ENCODE peak calls at places on chromosomes 4 and X, in four cellular contexts. P is GM12891, U is HepG2, S is K562. I is an unnamed sample.

GRCh38 chrX:16868920-16869319 is 1.2 kb downstream of the RBBP7 start:
- DNase-seq in P (no peak), U (no peak), S (no peak), I (no peak)

GRCh38 chr4:87109945-87110344 is 110.5 kb downstream of the KLHL8 start:
- DNase-seq in P (no peak), U (no peak), S (no peak), I (no peak)

GRCh38 chrX:72247206-72247944 is 8.5 kb upstream of the ERCC6L start:
- DNase-seq in P (no peak), U (peak; percentile 47), S (no peak), I (no peak)

GRCh38 chr4:81352476-81352875 is 119.2 kb downstream of the RASGEF1B start:
- DNase-seq in P (no peak), U (no peak), S (no peak), I (no peak)

GRCh38 chr4:84957509-84958420 is 8.7 kb downstream of the WDFY3 start:
- DNase-seq in P (no peak), U (no peak), S (no peak), I (no peak)

GRCh38 chrX:12372111-12372510 is 233.8 kb downstream of the FRMPD4 start:
- DNase-seq in P (no peak), U (no peak), S (no peak), I (no peak)

GRCh38 chr4:73828945-73829344 is 7.5 kb upstream of the CXCL6 start:
- DNase-seq in P (no peak), U (no peak), S (no peak), I (no peak)

GRCh38 chr4:168019019-168019651 is 73.2 kb upstream of the ANXA10 start:
- DNase-seq in P (no peak), U (no peak), S (no peak), I (no peak)

GRCh38 chr4:156329779-156330178 is 376.1 kb upstream of the CTSO start:
- DNase-seq in P (no peak), U (no peak), S (no peak), I (no peak)

GRCh38 chrX:153765138-153766079 is 1.4 kb downstream of the PLXNB3 start:
- DNase-seq in P (peak; percentile 4), U (peak; percentile 33), S (peak; percentile 75), I (peak; percentile 22)

GRCh38 chrX:154505726-154506125 is 10.3 kb downstream of the FAM3A start:
- DNase-seq in P (no peak), U (no peak), S (no peak), I (no peak)

GRCh38 chrX:18793601-18794089 is 86.2 kb downstream of the PPEF1 start:
- DNase-seq in P (no peak), U (peak; percentile 1), S (peak; percentile 20), I (no peak)

GRCh38 chr4:82643994-82644730 is 82.4 kb upstream of the TMEM150C start:
- DNase-seq in P (no peak), U (no peak), S (no peak), I (no peak)

GRCh38 chr4:71411976-71412375 is 73.2 kb downstream of the SLC4A4 start:
- DNase-seq in P (no peak), U (no peak), S (no peak), I (no peak)

GRCh38 chr4:54744487-54744886 is 86.7 kb downstream of the KIT start:
- DNase-seq in P (no peak), U (no peak), S (no peak), I (no peak)

GRCh38 chr4:113781439-113782040 is 20.0 kb upstream of the CAMK2D start:
- DNase-seq in P (no peak), U (no peak), S (no peak), I (no peak)

GRCh38 chr4:54228563-54229501 is at the start of gene PDGFRA:
- DNase-seq in P (no peak), U (no peak), S (no peak), I (no peak)

GRCh38 chr4:178395798-178396197 is 953.6 kb upstream of the AGA start:
- DNase-seq in P (no peak), U (no peak), S (no peak), I (no peak)

GRCh38 chrX:43239356-43239755 is 416.7 kb upstream of the MAOA start:
- DNase-seq in P (no peak), U (no peak), S (no peak), I (no peak)

GRCh38 chrX:42602136-42602535 is 175.8 kb downstream of the PPP1R2C start:
- DNase-seq in P (no peak), U (no peak), S (no peak), I (no peak)

GRCh38 chr4:22385615-22386014 is 130.3 kb downstream of the ADGRA3 start:
- DNase-seq in P (no peak), U (no peak), S (no peak), I (no peak)

GRCh38 chr4:45701616-45702015 is 422.2 kb downstream of the GABRG1 start:
- DNase-seq in P (no peak), U (no peak), S (no peak), I (no peak)

GRCh38 chr4:39068907-39069306 is 6.9 kb downstream of the KLHL5 start:
- DNase-seq in P (no peak), U (no peak), S (no peak), I (no peak)
- TF ChIP-seq POLR2AphosphoS5 in P (no peak), U (no peak), S (no peak), I (no peak)

GRCh38 chr4:304987-305680 is at the start of gene ZNF732:
- DNase-seq in P (no peak), U (no peak), S (peak; percentile 9), I (no peak)
- TF ChIP-seq TAF1 in P (no peak), U (no peak), S (no peak), I (no peak)

DNA sequence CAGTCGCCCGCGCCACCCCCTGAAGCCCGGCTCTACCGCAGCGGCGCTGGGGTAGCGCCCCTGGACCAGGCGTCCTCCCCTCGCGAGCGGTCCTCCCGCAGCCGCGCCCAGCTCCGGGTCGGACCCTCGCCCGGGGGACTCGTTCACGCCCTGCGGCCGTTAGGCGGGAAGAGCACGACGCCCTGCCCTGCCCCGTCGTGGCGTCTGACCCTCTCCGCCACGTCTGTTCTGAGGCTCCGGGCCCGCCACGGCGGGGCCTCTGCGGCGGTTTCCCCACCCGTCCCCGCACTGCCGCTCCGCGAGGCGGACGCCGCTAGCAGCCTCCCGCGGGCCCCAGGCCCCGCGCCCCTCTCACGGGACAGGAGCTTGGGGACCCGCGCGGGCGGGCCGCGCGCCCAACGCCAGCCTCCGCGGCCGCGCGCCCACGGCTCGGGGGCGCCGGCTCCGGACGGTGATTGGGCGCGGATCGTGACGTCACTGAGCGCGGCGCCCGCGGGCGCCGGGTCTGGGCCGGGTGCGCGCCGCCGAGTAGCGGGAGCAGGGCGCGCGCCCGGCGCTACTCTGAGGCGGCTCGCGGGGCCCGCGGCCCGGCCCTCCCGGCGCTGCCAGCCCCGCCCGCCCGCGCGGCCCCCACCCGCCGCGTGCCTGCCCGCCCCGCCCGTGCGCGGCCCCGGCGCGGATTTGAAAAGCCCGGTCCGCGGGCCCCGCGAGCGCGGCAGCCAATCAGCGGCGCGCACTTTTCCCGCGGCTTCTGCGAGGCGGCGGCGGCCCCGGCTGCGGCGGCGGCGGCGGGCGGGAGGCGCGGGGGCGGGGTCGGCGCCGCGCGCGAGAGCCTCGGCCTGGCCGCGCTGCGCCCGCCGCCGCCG is at the start of gene NSD2:
- DNase-seq in P (peak; percentile 94), U (peak; percentile 67), S (peak; percentile 93), I (peak; percentile 96)
- TF ChIP-seq POLR2A in P (peak; percentile 45), U (peak; percentile 63), S (peak; percentile 85), I (peak; percentile 92)

GRCh38 chr4:93730760-93731159 is 97.8 kb upstream of the ATOH1 start:
- DNase-seq in P (no peak), U (no peak), S (no peak), I (no peak)
- TF ChIP-seq POLR2AphosphoS5 in P (no peak), U (no peak), S (no peak), I (no peak)

DNA sequence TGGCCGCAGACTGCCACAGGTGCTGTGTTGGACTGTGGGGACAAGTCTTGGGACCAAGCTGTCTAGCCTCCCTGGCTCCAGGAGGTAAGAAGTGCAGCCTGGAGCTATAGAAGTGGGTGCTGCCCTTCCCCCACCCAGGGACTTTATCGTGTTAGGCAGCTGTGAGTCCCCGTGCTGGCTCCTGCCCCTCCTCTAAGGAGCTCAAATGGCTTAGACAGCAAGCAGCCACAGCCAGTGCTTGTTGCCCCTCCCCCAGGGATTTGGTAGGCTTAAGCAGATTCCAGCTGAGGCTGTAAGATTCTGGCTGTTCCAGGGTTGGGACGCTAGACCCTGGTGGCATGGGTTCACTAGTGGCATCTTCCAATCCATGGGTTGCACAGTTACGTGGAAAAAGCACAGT is 979.4 kb upstream of the PCDH10 start:
- DNase-seq in P (no peak), U (no peak), S (no peak), I (no peak)
- TF ChIP-seq TAF1 in P (no peak), U (no peak), S (no peak), I (no peak)

GRCh38 chrX:86047174-86047991 is at the start of gene CHM:
- DNase-seq in P (peak; percentile 36), U (peak; percentile 80), S (peak; percentile 71), I (peak; percentile 39)
- TF ChIP-seq POLR2A in P (peak; percentile 69), U (peak; percentile 79), S (peak; percentile 82), I (peak; percentile 85)

GRCh38 chrX:5752831-5753230 is 475.8 kb downstream of the NLGN4X start:
- DNase-seq in P (no peak), U (no peak), S (no peak), I (no peak)
- TF ChIP-seq POLR2AphosphoS5 in P (no peak), U (no peak), S (no peak), I (no peak)

GRCh38 chrX:63719633-63720032 is 65.4 kb downstream of the ARHGEF9 start:
- DNase-seq in P (no peak), U (no peak), S (no peak), I (no peak)

GRCh38 chrX:63713510-63713909 is 71.5 kb downstream of the ARHGEF9 start:
- DNase-seq in P (no peak), U (no peak), S (no peak), I (no peak)

GRCh38 chrX:63718010-63718694 is 66.9 kb downstream of the ARHGEF9 start:
- DNase-seq in P (no peak), U (no peak), S (no peak), I (no peak)
- TF ChIP-seq TAF1 in P (no peak), U (no peak), S (no peak), I (no peak)